ENCODE peak calls at places on chromosomes 4 and X, in six cellular contexts. V is right lobe of liver, R is ovary, W is IMR-90, G is breast epithelium, S is heart left ventricle. U is an unnamed sample. For H3K27me3, the result is how much of the 10 kb centered on the place peaks cover.

GRCh38 chr4:121428721-121429120 is 47.9 kb upstream of the QRFPR start:
- DNase-seq in S (no peak), R (no peak), G (no peak), V (no peak), W (peak), U (no peak)

GRCh38 chr4:8182858-8183725 is 16.0 kb upstream of the SH3TC1 start:
- DNase-seq in G (peak), V (peak), W (peak), R (peak), S (peak), U (peak)

GRCh38 chr4:110130578-110131358 is 67.6 kb downstream of the ELOVL6 start:
- DNase-seq in W (no peak), R (no peak), S (no peak), V (no peak), G (no peak), U (no peak)

GRCh38 chr4:35182451-35182850 is 1061.9 kb downstream of the ARAP2 start:
- DNase-seq in W (no peak), V (no peak), G (no peak), R (no peak), S (no peak), U (no peak)

GRCh38 chrX:36978886-36979285 is 29.3 kb upstream of the FAM47C start:
- DNase-seq in V (no peak), G (no peak), R (no peak), W (peak), S (no peak), U (no peak)

GRCh38 chr4:108018038-108018883 is 28.6 kb downstream of the HADH start:
- DNase-seq in G (peak), V (peak), S (peak), W (peak), R (peak), U (peak)

GRCh38 chr4:6693274-6694176 is at the start of gene S100P:
- DNase-seq in G (no peak), S (no peak), R (no peak), V (no peak), W (no peak), U (no peak)

GRCh38 chr4:182271731-182272525 is 28.7 kb downstream of the TENM3 start:
- DNase-seq in R (no peak), S (no peak), V (no peak), G (no peak), W (peak), U (no peak)

GRCh38 chr4:72374156-72374555 is 194.9 kb downstream of the ADAMTS3 start:
- DNase-seq in G (no peak), W (no peak), V (no peak), S (no peak), R (no peak), U (no peak)

GRCh38 chr4:40216622-40217366 is 20.0 kb downstream of the RHOH start:
- DNase-seq in G (no peak), V (no peak), R (no peak), S (no peak), W (no peak), U (no peak)

GRCh38 chrX:135977611-135978010 is 3.8 kb upstream of the MMGT1 start:
- DNase-seq in R (no peak), S (no peak), W (peak), V (no peak), G (no peak), U (no peak)

GRCh38 chr4:138579146-138579545 is 337.0 kb upstream of the SLC7A11 start:
- DNase-seq in G (no peak), R (no peak), V (no peak), S (no peak), W (no peak), U (no peak)

GRCh38 chrX:102745513-102746133 is 25.1 kb downstream of the GPRASP3 start:
- DNase-seq in S (peak), W (no peak), R (peak), V (no peak), G (no peak), U (no peak)

GRCh38 chr4:155371432-155372043 is 5.2 kb downstream of the MAP9 start:
- DNase-seq in S (no peak), R (no peak), G (no peak), V (no peak), W (peak), U (no peak)

GRCh38 chr4:81142744-81143143 is 72.3 kb downstream of the PRKG2 start:
- DNase-seq in G (no peak), S (no peak), R (no peak), V (no peak), W (peak), U (no peak)

GRCh38 chr4:132332932-132333722 is 816.0 kb upstream of the PCDH10 start:
- DNase-seq in W (no peak), R (no peak), S (no peak), G (no peak), V (no peak), U (no peak)

GRCh38 chr4:57109847-57110634 is at the start of gene IGFBP7:
- DNase-seq in V (peak), S (peak), W (no peak), R (peak), G (no peak), U (peak)
- TF ChIP-seq POLR2A in V (peak), S (peak), W (peak), R (peak), G (no peak), U (peak)

DNA sequence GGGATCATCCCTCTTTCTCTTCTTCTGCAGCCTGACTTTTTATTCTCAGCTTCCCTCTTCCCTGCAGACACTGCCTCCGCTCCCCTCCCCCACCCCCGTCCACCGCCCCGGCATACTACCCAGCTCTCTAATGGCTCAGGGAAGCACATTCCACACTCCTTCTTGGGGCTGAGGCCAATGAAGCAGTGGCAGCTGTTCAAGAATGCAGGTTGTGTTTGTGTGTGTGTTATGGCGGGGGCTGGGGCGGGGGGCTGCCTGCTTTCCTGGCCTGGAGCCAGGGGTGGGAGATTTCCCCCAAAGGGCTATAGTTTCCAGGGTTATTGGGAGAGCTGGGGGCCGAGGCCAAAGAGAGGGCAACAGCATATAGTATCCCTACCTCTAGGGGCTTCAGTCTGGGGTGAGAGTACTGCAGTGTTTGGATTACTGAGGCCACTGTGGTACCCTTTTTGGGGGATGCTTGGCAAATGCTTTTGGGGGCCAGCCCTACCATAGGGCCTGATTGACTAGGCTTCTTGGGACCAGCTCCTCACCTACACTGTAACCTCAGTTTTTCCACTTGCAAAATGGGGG is 149.5 kb downstream of the EFNB1 start:
- DNase-seq in V (no peak), W (peak), S (peak), G (peak), R (no peak), U (peak)
- H3K4me3 ChIP-seq in V (no peak), W (no peak), S (no peak), G (no peak), R (no peak), U (no peak)

DNA sequence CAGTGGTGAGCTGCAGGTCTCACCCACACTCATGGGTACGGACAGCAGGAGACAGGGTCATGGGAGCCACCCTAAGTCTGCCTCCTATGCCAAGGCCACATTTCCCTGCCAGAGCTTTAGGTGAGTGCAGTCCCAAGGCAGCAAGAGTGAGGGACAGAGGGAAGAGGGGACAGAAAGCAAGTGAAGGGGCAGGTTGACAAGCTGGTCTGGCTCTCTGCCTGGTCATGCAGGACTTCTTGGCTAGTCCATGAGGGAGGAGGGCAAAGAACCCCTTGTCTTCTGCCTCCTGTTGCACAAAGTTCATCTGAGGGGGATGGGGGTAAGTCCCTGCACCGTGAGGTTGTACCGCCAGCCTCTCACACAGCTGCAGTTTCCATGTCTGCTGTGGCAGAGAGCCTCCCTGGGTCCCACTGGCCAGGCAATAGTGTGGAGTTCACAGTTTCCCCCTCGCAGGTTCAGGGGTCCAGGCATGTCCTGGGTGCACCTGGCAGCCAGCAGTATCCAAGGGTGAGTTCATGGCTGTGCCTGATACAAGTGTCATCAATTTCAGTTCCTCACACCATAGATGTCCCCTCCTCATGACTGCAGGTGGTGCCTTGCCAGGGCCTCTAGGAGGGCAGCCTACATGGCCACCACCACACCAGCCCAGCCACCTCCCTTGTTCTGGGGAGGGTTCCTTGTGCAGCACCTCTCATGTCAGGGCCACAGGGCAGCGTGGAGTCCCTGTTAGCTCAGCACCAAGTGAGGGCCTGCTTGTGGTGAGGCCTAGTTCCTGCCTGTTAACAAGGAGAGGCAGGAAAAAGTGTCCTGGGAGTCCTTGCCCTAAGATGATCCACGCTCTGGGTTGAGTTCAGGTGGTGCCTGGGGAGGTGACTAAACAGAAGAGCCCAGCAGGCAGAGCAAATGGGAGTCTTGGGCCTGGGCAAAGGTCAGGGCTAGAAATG is 72.5 kb downstream of the ADRA2C start:
- DNase-seq in G (no peak), R (no peak), W (no peak), S (no peak), V (peak), U (no peak)
- H3K27me3 ChIP-seq in G (under half), R (under half), W (under half), S (under half), V (under half), U (under half)

DNA sequence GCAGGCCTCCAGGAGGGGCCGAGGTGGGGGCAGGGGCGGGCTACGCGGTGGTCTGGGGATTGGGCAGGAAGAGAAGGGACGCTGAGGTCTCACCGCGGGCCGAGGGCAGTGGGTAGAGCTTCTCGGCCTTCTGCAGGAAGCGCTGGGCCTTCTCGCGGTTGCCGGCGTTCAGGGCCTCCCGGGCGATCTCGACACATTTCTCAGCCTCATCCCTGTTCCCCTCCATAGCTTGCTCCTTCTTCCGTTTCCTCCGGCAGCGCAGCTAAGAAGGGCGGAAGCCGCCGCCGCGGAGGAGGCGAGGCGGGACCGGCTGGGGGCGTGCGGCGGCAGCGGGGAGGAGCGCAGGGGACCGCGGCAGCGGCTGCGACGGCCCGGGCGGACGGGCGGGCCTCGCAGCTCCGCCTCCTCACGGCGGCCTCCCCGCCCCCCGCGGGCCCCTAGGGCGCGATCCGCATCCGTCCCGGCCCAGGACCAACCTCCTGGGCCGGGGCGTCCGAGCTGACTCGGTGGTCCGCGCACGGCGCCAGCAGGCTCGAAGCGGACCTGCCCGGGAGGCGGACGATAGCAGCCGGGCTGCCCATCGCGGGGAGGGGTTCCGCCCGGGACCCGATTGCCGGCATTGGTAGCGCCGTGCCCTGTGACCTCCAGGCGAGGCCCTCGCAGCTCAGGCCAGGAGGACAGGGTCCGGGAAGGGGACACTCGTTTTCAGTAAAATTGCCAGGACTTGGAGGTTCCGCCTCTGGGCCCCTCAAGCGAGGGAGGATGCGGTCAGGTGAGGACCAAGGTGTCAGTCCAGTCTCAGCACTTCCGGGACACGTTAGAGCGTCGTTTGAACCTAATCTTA is at the start of gene DNAJB14:
- DNase-seq in S (peak), W (peak), R (peak), G (peak), V (peak), U (peak)
- TF ChIP-seq POLR2A in S (no peak), W (peak), R (peak), G (no peak), V (peak), U (peak)

DNA sequence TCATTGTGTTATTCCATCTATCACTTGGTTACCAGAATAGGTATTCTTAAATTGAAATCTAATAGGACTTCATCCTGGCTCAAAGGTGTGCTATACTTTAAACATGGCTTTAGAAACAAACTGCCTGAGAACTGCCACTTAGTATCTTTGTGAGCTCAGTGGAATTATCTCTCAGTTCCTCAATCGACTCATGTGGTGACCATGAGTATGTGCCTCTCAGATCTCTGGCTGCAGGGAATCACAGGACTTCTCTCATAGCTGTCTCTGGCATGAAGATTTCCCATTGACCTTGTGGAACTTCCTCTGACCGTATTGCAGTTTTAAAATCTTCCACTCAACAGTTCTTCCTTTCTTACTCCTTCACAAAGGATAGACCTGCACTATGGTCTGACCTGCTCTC is 681.9 kb upstream of the BOD1L1 start:
- DNase-seq in S (no peak), W (no peak), V (no peak), R (no peak), G (no peak), U (peak)
- H3K4me3 ChIP-seq in S (no peak), W (no peak), V (no peak), R (no peak), G (no peak), U (no peak)

GRCh38 chr4:176288020-176288419 is 19.0 kb upstream of the ASB5 start:
- DNase-seq in G (no peak), V (no peak), W (no peak), S (no peak), R (no peak), U (no peak)

GRCh38 chr4:176290520-176290919 is 21.5 kb upstream of the ASB5 start:
- DNase-seq in S (no peak), V (no peak), G (no peak), R (no peak), W (no peak), U (no peak)

GRCh38 chr4:176287546-176287945 is 18.5 kb upstream of the ASB5 start:
- DNase-seq in S (no peak), R (no peak), G (no peak), W (no peak), V (no peak), U (no peak)

GRCh38 chr4:176289561-176289960 is 20.5 kb upstream of the ASB5 start:
- DNase-seq in R (no peak), S (no peak), V (no peak), W (no peak), G (no peak), U (no peak)

GRCh38 chr4:176286728-176287127 is 17.7 kb upstream of the ASB5 start:
- DNase-seq in V (no peak), R (no peak), S (no peak), W (peak), G (no peak), U (no peak)
- H3K27me3 ChIP-seq in V (under half), R (under half), S (under half), W (under half), G (under half), U (under half)

GRCh38 chrX:54530358-54530900 is 410 bp downstream of the GNL3L start:
- DNase-seq in V (no peak), S (no peak), G (no peak), R (no peak), W (no peak), U (no peak)
- TF ChIP-seq POLR2A in V (no peak), S (no peak), G (no peak), R (no peak), W (no peak), U (no peak)

GRCh38 chr4:94399277-94399676 is 52.5 kb upstream of the PDLIM5 start:
- DNase-seq in W (no peak), G (no peak), S (no peak), R (no peak), V (no peak), U (no peak)
- H3K4me3 ChIP-seq in W (no peak), G (no peak), S (no peak), R (no peak), V (no peak), U (no peak)

U was measured in body of pancreas.